ENCODE peak calls at places on chromosomes 13 and 19, in five cellular contexts. J is sigmoid colon, G is adrenal gland, Z is ovary, A is tibial artery. Q is an unnamed sample.

GRCh38 chr13:110677731-110678545 is 28.0 kb downstream of the CARS2 start:
- DNase-seq in J (no peak), G (no peak), Z (no peak), A (no peak), Q (no peak)

GRCh38 chr19:53875602-53876340 is 6.2 kb upstream of the PRKCG start:
- DNase-seq in J (no peak), G (no peak), Z (no peak), A (no peak), Q (peak)

GRCh38 chr19:15635016-15635805 is 5.5 kb upstream of the CYP4F3 start:
- DNase-seq in J (no peak), G (no peak), Z (no peak), A (no peak), Q (no peak)

GRCh38 chr19:45676851-45677263 is 8.8 kb downstream of the GIPR start:
- DNase-seq in J (no peak), G (no peak), Z (no peak), A (no peak), Q (no peak)

GRCh38 chr13:30665638-30666037 is 47.9 kb downstream of the USPL1 start:
- DNase-seq in J (no peak), G (no peak), Z (no peak), A (no peak), Q (no peak)

GRCh38 chr13:75217949-75218348 is 264.0 kb downstream of the TBC1D4 start:
- DNase-seq in J (no peak), G (no peak), Z (no peak), A (no peak), Q (no peak)

GRCh38 chr13:45851171-45851889 is at the start of gene SIAH3:
- DNase-seq in J (no peak), G (peak), Z (no peak), A (no peak), Q (no peak)

GRCh38 chr13:102580552-102581169 is 16.1 kb upstream of the TPP2 start:
- DNase-seq in J (no peak), G (no peak), Z (no peak), A (no peak), Q (no peak)

GRCh38 chr19:52522555-52522954 is 4.9 kb upstream of the ZNF808 start:
- DNase-seq in J (no peak), G (no peak), Z (no peak), A (no peak), Q (no peak)

GRCh38 chr19:52532480-52532879 is 5.0 kb downstream of the ZNF808 start:
- DNase-seq in J (no peak), G (no peak), Z (no peak), A (no peak), Q (no peak)

GRCh38 chr19:52527134-52527953 is at the start of gene ZNF808:
- DNase-seq in J (peak), G (peak), Z (peak), A (peak), Q (peak)

GRCh38 chr19:52524086-52524485 is 3.4 kb upstream of the ZNF808 start:
- DNase-seq in J (no peak), G (no peak), Z (no peak), A (no peak), Q (no peak)

GRCh38 chr19:52527954-52528326 is 472 bp downstream of the ZNF808 start:
- DNase-seq in J (peak), G (peak), Z (peak), A (no peak), Q (no peak)
- H3K27ac ChIP-seq in J (peak), G (peak), Z (peak), A (peak), Q (peak)

GRCh38 chr19:6097911-6098310 is 12.4 kb downstream of the RFX2 start:
- DNase-seq in J (no peak), G (no peak), Z (no peak), A (no peak), Q (no peak)
- H3K27ac ChIP-seq in J (peak), G (no peak), Z (peak), A (peak), Q (no peak)

GRCh38 chr13:50995870-50996269 is 86.3 kb downstream of the RNASEH2B start:
- DNase-seq in J (no peak), G (no peak), Z (no peak), A (no peak), Q (no peak)

GRCh38 chr13:50994651-50995050 is 85.1 kb downstream of the RNASEH2B start:
- DNase-seq in J (no peak), G (no peak), Z (no peak), A (no peak), Q (peak)

GRCh38 chr13:50993371-50993770 is 83.8 kb downstream of the RNASEH2B start:
- DNase-seq in J (no peak), G (no peak), Z (no peak), A (no peak), Q (no peak)

GRCh38 chr13:50991624-50992610 is 82.3 kb downstream of the RNASEH2B start:
- DNase-seq in J (no peak), G (no peak), Z (no peak), A (no peak), Q (peak)

GRCh38 chr13:50993908-50994307 is 84.3 kb downstream of the RNASEH2B start:
- DNase-seq in J (peak), G (no peak), Z (no peak), A (no peak), Q (no peak)
- H3K27ac ChIP-seq in J (no peak), G (no peak), Z (no peak), A (no peak), Q (no peak)

DNA sequence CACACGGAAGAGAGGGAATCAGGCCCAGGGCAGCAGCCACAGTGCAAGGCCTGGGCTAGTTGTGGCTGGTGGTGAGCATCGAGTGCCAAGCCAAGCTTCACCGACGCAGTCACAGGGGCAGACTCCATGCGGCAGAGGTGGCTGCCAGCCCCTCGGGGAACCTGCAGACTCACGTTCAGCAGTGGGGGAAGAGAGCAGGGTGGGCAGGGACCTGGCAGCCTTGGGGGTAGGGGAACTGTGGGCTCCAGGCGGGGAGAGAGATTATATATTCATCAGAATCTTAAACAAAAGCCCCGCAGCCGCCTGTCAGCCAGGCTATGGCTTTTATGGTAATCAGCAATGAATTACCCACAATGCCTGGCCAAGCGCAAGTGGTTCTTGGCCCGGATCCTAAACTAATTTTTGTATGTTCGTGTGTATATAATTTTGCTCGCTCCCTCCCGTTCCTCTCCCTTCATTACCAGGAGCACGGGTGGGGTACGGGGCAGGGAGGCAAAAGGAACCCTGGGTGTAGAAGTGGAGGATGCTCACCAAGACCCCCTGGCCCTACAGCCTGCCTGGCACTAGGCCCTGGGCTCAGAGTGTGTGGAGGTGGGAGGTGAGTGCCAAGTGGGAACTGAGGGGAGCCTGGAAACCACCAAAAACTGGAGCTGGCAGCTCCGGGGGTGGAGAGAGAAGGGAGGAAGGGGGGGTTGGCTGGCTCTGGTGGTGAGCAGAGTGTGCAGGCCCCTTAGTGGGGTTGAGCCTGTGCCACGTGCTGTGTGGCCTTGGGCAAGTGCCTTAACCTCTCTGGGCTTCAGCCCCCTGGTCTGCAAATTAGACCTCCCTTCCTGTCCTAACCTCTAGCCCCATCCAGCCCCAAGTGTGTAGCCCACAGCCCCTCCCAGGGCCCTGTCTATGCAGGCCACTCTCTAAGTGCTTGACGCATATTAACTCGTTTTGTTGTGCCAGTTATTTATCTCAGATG is 31.9 kb downstream of the PTPRS start:
- DNase-seq in J (peak), G (no peak), Z (peak), A (peak), Q (no peak)
- H3K27ac ChIP-seq in J (peak), G (no peak), Z (peak), A (peak), Q (no peak)

DNA sequence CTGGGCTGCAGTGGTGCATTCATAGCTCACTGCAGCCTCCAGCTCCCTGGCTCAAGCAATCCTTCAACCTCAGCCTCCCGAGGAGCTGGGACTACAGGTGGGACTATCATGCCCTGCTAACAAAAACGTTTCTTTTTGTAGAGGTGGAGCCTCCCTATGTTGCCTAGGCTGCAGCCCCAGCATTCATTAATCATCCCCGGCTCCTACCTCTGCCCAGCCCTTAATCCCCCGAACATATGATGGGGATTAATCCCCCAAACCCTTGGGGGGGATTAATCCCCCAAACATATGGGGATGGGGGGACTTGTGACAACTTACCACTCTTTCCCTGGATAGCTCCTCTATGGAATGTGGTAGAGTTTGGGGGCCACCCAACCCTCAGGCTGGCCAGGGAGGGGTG is 45.9 kb downstream of the SUGP2 start:
- DNase-seq in J (no peak), G (no peak), Z (no peak), A (no peak), Q (no peak)
- H3K27ac ChIP-seq in J (no peak), G (no peak), Z (no peak), A (no peak), Q (no peak)

GRCh38 chr19:48674921-48675824 is 2.4 kb upstream of the NTN5 start:
- DNase-seq in J (peak), G (peak), Z (peak), A (peak), Q (peak)
- H3K27ac ChIP-seq in J (no peak), G (no peak), Z (no peak), A (no peak), Q (no peak)

DNA sequence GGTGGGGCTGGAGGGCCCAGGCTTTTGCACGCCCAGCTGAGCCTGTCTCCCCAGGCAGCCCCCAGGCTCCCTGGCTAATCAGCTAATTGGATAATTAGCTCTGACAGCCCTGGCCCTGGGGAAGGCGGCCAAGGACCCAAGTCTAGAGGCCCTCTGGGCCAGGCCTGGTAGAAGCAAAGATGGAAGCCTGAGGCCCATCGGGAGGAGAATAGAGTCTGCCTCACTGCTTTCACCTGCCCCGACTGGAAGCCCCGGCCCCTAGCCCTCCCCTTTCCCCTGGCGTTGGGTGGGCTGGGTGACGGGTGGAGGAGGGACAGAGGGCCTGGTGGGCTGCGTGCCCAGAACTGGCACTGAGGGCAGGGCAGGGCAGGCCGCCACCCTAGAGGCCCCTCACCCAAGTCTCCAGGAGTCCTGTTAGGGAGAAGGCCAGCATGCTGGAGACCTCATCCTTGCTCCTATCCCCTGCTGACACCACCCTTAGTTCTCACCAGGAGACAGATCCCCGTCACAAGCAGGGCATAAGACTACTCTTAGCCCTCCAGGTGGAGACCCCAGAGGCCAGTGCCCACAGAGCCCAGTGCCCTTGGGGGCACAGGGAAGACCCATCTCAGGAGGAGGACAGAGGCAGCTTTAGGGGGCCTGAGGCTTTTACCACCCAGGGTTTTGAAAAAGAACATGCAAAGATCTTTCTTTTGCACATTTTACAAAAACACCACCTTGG is 12.0 kb downstream of the LYL1 start:
- DNase-seq in J (no peak), G (no peak), Z (peak), A (no peak), Q (no peak)
- H3K27ac ChIP-seq in J (peak), G (no peak), Z (peak), A (peak), Q (peak)

GRCh38 chr19:3403489-3404323 is 37.3 kb downstream of the NFIC start:
- DNase-seq in J (peak), G (peak), Z (peak), A (peak), Q (peak)
- H3K27ac ChIP-seq in J (peak), G (peak), Z (peak), A (peak), Q (peak)